ENCODE peak calls at places on chromosomes 11 and 22, in five cellular contexts. One of them, this sample, is unnamed.

GRCh38 chr22:38986629-38987028 is 4.5 kb downstream of the APOBEC3B start:
- DNase-seq in HCEC 1CT: no peak
- DNase-seq in AG04450: no peak
- DNase-seq in esophagus squamous epithelium: no peak
- DNase-seq in NCI-H2171: no peak
- DNase-seq in this sample: no peak

GRCh38 chr22:37328017-37328416 is 45.7 kb downstream of the CYTH4 start:
- DNase-seq in HCEC 1CT: peak
- DNase-seq in AG04450: peak
- DNase-seq in esophagus squamous epithelium: no peak
- DNase-seq in NCI-H2171: no peak
- DNase-seq in this sample: no peak

GRCh38 chr11:128535468-128536457 is 51.6 kb downstream of the ETS1 start:
- DNase-seq in HCEC 1CT: no peak
- DNase-seq in AG04450: no peak
- DNase-seq in esophagus squamous epithelium: no peak
- DNase-seq in NCI-H2171: no peak
- DNase-seq in this sample: no peak

GRCh38 chr11:6402561-6402981 is 12.3 kb downstream of the SMPD1 start:
- DNase-seq in HCEC 1CT: no peak
- DNase-seq in AG04450: no peak
- DNase-seq in esophagus squamous epithelium: no peak
- DNase-seq in NCI-H2171: no peak
- DNase-seq in this sample: no peak

GRCh38 chr11:2516276-2517015 is 71.6 kb downstream of the KCNQ1 start:
- DNase-seq in HCEC 1CT: no peak
- DNase-seq in AG04450: no peak
- DNase-seq in esophagus squamous epithelium: no peak
- DNase-seq in NCI-H2171: no peak
- DNase-seq in this sample: no peak

GRCh38 chr11:119885067-119885466 is 156.1 kb upstream of the NECTIN1 start:
- DNase-seq in HCEC 1CT: no peak
- DNase-seq in AG04450: no peak
- DNase-seq in esophagus squamous epithelium: no peak
- DNase-seq in NCI-H2171: no peak
- DNase-seq in this sample: no peak

GRCh38 chr11:129209891-129210830 is 18.0 kb upstream of the ARHGAP32 start:
- DNase-seq in HCEC 1CT: no peak
- DNase-seq in AG04450: no peak
- DNase-seq in esophagus squamous epithelium: no peak
- DNase-seq in NCI-H2171: no peak
- DNase-seq in this sample: no peak

GRCh38 chr11:86176165-86176884 is 68.2 kb upstream of the EED start:
- DNase-seq in HCEC 1CT: no peak
- DNase-seq in AG04450: no peak
- DNase-seq in esophagus squamous epithelium: no peak
- DNase-seq in NCI-H2171: no peak
- DNase-seq in this sample: no peak

GRCh38 chr22:40654522-40655167 is 18.1 kb upstream of the MRTFA start:
- DNase-seq in HCEC 1CT: peak
- DNase-seq in AG04450: no peak
- DNase-seq in esophagus squamous epithelium: no peak
- DNase-seq in NCI-H2171: peak
- DNase-seq in this sample: no peak

GRCh38 chr22:49079027-49079725 is 748.5 kb downstream of the BRD1 start:
- DNase-seq in HCEC 1CT: no peak
- DNase-seq in AG04450: no peak
- DNase-seq in esophagus squamous epithelium: no peak
- DNase-seq in NCI-H2171: no peak
- DNase-seq in this sample: no peak

GRCh38 chr11:63680842-63681207 is 475 bp upstream of the RTN3 start:
- DNase-seq in HCEC 1CT: no peak
- DNase-seq in AG04450: no peak
- DNase-seq in esophagus squamous epithelium: no peak
- DNase-seq in NCI-H2171: peak
- DNase-seq in this sample: no peak

GRCh38 chr22:22237521-22237920 is 7.1 kb upstream of the VPREB1 start:
- DNase-seq in HCEC 1CT: no peak
- DNase-seq in AG04450: no peak
- DNase-seq in esophagus squamous epithelium: no peak
- DNase-seq in NCI-H2171: no peak
- DNase-seq in this sample: no peak

This sample was measured in ascending aorta.